ENCODE peak calls at places on chromosomes 1 and 21, in four cellular contexts. F is EL; C is activated CD4-positive, alpha-beta T cell treated with anti-CD3 and anti-CD28 coated beads, Interleukin-2, amount 10 ng/mL, durations not matched to agents 7 days and 5 days; B is colonic mucosa. W is an unnamed sample.

GRCh38 chr1:162564762-162565218 is 3.3 kb downstream of the UAP1 start:
- DNase-seq in F (peak), B (no peak), C (no peak), W (no peak)

GRCh38 chr1:26370591-26371382 is 1.8 kb downstream of the ZNF683 start:
- DNase-seq in C (no peak), F (no peak), B (no peak), W (no peak)

GRCh38 chr1:76105269-76105850 is 30.8 kb downstream of the ST6GALNAC3 start:
- DNase-seq in B (no peak), C (no peak), F (no peak), W (no peak)

GRCh38 chr21:32096411-32096810 is 182.4 kb downstream of the MIS18A start:
- DNase-seq in B (no peak), C (no peak), F (peak), W (no peak)

GRCh38 chr1:181732218-181732990 is 249.1 kb downstream of the CACNA1E start:
- DNase-seq in C (no peak), F (no peak), B (no peak), W (no peak)

GRCh38 chr1:29830383-29830782 is 594.1 kb downstream of the PTPRU start:
- DNase-seq in C (no peak), F (no peak), B (no peak), W (no peak)

GRCh38 chr1:227304665-227305064 is 13.6 kb downstream of the CDC42BPA start:
- DNase-seq in C (no peak), B (no peak), F (no peak), W (no peak)

GRCh38 chr1:39922139-39922757 is 20.5 kb upstream of the MYCL start:
- DNase-seq in C (no peak), F (no peak), B (no peak), W (no peak)

GRCh38 chr1:12469990-12470389 is 148.0 kb downstream of the DHRS3 start:
- DNase-seq in F (no peak), C (no peak), B (no peak), W (no peak)

GRCh38 chr1:219312967-219313366 is 139.3 kb downstream of the LYPLAL1 start:
- DNase-seq in C (no peak), B (no peak), F (peak), W (no peak)

GRCh38 chr1:63189677-63190076 is 132.7 kb upstream of the FOXD3 start:
- DNase-seq in C (no peak), B (no peak), F (peak), W (no peak)

GRCh38 chr1:113652773-113653172 is 106.5 kb downstream of the PHTF1 start:
- DNase-seq in C (no peak), F (peak), B (no peak), W (no peak)

GRCh38 chr1:107358611-107359342 is 217.9 kb downstream of the NTNG1 start:
- DNase-seq in F (no peak), C (no peak), B (no peak), W (no peak)

GRCh38 chr1:17922833-17923232 is 167.7 kb downstream of the ACTL8 start:
- DNase-seq in B (peak), F (peak), C (peak), W (no peak)

GRCh38 chr1:101781437-101781836 is 215.3 kb downstream of the OLFM3 start:
- DNase-seq in F (peak), C (no peak), B (peak), W (no peak)

GRCh38 chr1:211753649-211754251 is 76.8 kb downstream of the LPGAT1 start:
- DNase-seq in B (no peak), F (no peak), C (no peak), W (no peak)

W was measured in CD4-positive, alpha-beta memory T cell.